ENCODE peak calls at places on chromosomes 3 and 15, in eight cellular contexts. D is WTC11, W is endothelial cell, C is HFFc6, P is neural progenitor cell, U is memory B cell, J is NCI-H2029, F is LoVo. X is an unnamed sample.

GRCh38 chr3:162112719-162113118 is 616.1 kb downstream of the OTOL1 start:
- DNase-seq in D (no peak), W (no peak), C (no peak), P (no peak), U (no peak), J (no peak), F (no peak), X (no peak)

GRCh38 chr3:175493296-175493695 is 634.2 kb downstream of the NAALADL2 start:
- DNase-seq in D (no peak), W (no peak), C (no peak), P (no peak), U (no peak), J (no peak), F (no peak), X (no peak)

GRCh38 chr15:29822685-29823459 is 604 bp upstream of the TJP1 start:
- DNase-seq in D (peak; percentile 64), W (peak; percentile 73), C (peak; percentile 86), P (peak; percentile 31), U (no peak), J (no peak), F (peak; percentile 70), X (peak; percentile 92)

GRCh38 chr15:77266708-77267387 is 153.1 kb downstream of the PEAK1 start:
- DNase-seq in D (peak; percentile 23), W (no peak), C (peak; percentile 92), P (peak; percentile 8), U (no peak), J (no peak), F (peak; percentile 16), X (peak; percentile 93)

GRCh38 chr3:129025691-129026435 is 24.8 kb downstream of the EFCC1 start:
- DNase-seq in D (no peak), W (no peak), C (peak; percentile 7), P (no peak), U (no peak), J (no peak), F (no peak), X (no peak)

GRCh38 chr15:64558460-64559179 is 98.2 kb downstream of the ZNF609 start:
- DNase-seq in D (no peak), W (no peak), C (peak; percentile 8), P (no peak), U (no peak), J (no peak), F (peak; percentile 34), X (no peak)

GRCh38 chr15:75577401-75578205 is 1.5 kb downstream of the PTPN9 start:
- DNase-seq in D (no peak), W (no peak), C (no peak), P (no peak), U (no peak), J (no peak), F (no peak), X (no peak)

GRCh38 chr3:66418432-66419052 is 82.3 kb downstream of the LRIG1 start:
- DNase-seq in D (no peak), W (no peak), C (no peak), P (no peak), U (no peak), J (peak; percentile 81), F (no peak), X (no peak)

GRCh38 chr3:155753038-155753647 is 8.3 kb upstream of the PLCH1 start:
- DNase-seq in D (no peak), W (no peak), C (peak; percentile 39), P (peak; percentile 54), U (no peak), J (peak; percentile 12), F (no peak), X (no peak)

GRCh38 chr3:149473314-149473990 is 1.0 kb upstream of the TM4SF4 start:
- DNase-seq in D (no peak), W (no peak), C (peak; percentile 87), P (no peak), U (no peak), J (no peak), F (peak; percentile 93), X (no peak)

GRCh38 chr3:119257654-119258410 is 17.2 kb upstream of the B4GALT4 start:
- DNase-seq in D (no peak), W (no peak), C (no peak), P (no peak), U (no peak), J (peak; percentile 26), F (peak; percentile 14), X (no peak)

GRCh38 chr3:142232340-142232739 is 7.0 kb upstream of the GK5 start:
- DNase-seq in D (no peak), W (no peak), C (no peak), P (no peak), U (no peak), J (no peak), F (no peak), X (no peak)

GRCh38 chr3:196611761-196612483 is 27.6 kb upstream of the NRROS start:
- DNase-seq in D (no peak), W (peak; percentile 41), C (no peak), P (no peak), U (no peak), J (no peak), F (no peak), X (no peak)

GRCh38 chr3:9552252-9552999 is 1.2 kb downstream of the LHFPL4 start:
- DNase-seq in D (peak; percentile 92), W (peak; percentile 77), C (no peak), P (peak; percentile 92), U (no peak), J (no peak), F (no peak), X (peak; percentile 90)

GRCh38 chr3:185977679-185978040 is 39.8 kb upstream of the TRA2B start:
- DNase-seq in D (no peak), W (no peak), C (no peak), P (no peak), U (no peak), J (no peak), F (no peak), X (no peak)

GRCh38 chr3:144590854-144591253 is 619.2 kb downstream of the DIPK2A start:
- DNase-seq in D (no peak), W (no peak), C (peak; percentile 40), P (no peak), U (no peak), J (no peak), F (no peak), X (no peak)

GRCh38 chr3:129278970-129279906 is 568 bp downstream of the HMCES start:
- DNase-seq in D (peak; percentile 57), W (peak; percentile 56), C (peak; percentile 50), P (peak; percentile 72), U (peak; percentile 42), J (peak; percentile 1), F (peak; percentile 11), X (peak; percentile 86)

GRCh38 chr3:45153658-45154437 is 7.7 kb upstream of the CDCP1 start:
- DNase-seq in D (no peak), W (no peak), C (peak; percentile 22), P (no peak), U (no peak), J (no peak), F (no peak), X (no peak)

GRCh38 chr3:69871868-69872267 is 127.7 kb upstream of the SAMMSON start:
- DNase-seq in D (no peak), W (no peak), C (no peak), P (no peak), U (no peak), J (no peak), F (no peak), X (no peak)

GRCh38 chr3:82261013-82261412 is 499.6 kb upstream of the GBE1 start:
- DNase-seq in D (no peak), W (no peak), C (no peak), P (no peak), U (no peak), J (no peak), F (no peak), X (no peak)

GRCh38 chr15:56749982-56750381 is 16.7 kb upstream of the ZNF280D start:
- DNase-seq in D (no peak), W (no peak), C (no peak), P (no peak), U (no peak), J (no peak), F (no peak), X (no peak)

GRCh38 chr3:46960081-46960701 is 16.4 kb downstream of the CCDC12 start:
- DNase-seq in D (no peak), W (peak; percentile 26), C (peak; percentile 23), P (peak; percentile 47), U (no peak), J (peak; percentile 36), F (no peak), X (peak; percentile 88)

GRCh38 chr3:123194552-123194951 is 7.2 kb upstream of the SEC22A start:
- DNase-seq in D (peak; percentile 83), W (peak; percentile 56), C (no peak), P (peak; percentile 74), U (no peak), J (no peak), F (no peak), X (peak; percentile 84)

GRCh38 chr3:170463011-170463410 is 44.3 kb downstream of the CLDN11 start:
- DNase-seq in D (no peak), W (no peak), C (no peak), P (no peak), U (no peak), J (no peak), F (no peak), X (no peak)

GRCh38 chr3:124401841-124402240 is 328.4 kb upstream of the UMPS start:
- DNase-seq in D (no peak), W (no peak), C (peak; percentile 9), P (peak; percentile 23), U (no peak), J (no peak), F (no peak), X (peak; percentile 89)

GRCh38 chr15:41603941-41604660 is 45.1 kb downstream of the TYRO3 start:
- DNase-seq in D (peak; percentile 79), W (peak; percentile 69), C (peak; percentile 87), P (peak; percentile 88), U (peak; percentile 56), J (no peak), F (peak; percentile 79), X (peak; percentile 81)

GRCh38 chr3:56366641-56366984 is 101.7 kb downstream of the ERC2 start:
- DNase-seq in D (no peak), W (no peak), C (no peak), P (peak; percentile 67), U (no peak), J (no peak), F (no peak), X (no peak)

GRCh38 chr15:57769266-57769665 is 62.8 kb downstream of the POLR2M start:
- DNase-seq in D (no peak), W (no peak), C (peak; percentile 86), P (no peak), U (no peak), J (no peak), F (no peak), X (peak; percentile 60)

GRCh38 chr3:142930510-142930909 is 33.0 kb downstream of the PAQR9 start:
- DNase-seq in D (no peak), W (no peak), C (no peak), P (no peak), U (no peak), J (no peak), F (no peak), X (no peak)

GRCh38 chr3:53199834-53200233 is 38.8 kb downstream of the PRKCD start:
- DNase-seq in D (no peak), W (no peak), C (no peak), P (no peak), U (no peak), J (no peak), F (no peak), X (no peak)

X was measured in islet precursor cell.